ENCODE peak calls at places on chromosomes 4 and X, in four cellular contexts. N, S, H and W are unnamed samples.

GRCh38 chr4:168693750-168694470 is 197.1 kb downstream of the PALLD start:
- DNase-seq in N (no peak), S (no peak), H (no peak), W (no peak)

GRCh38 chrX:150767475-150768131 is 74.4 kb downstream of the MTMR1 start:
- DNase-seq in N (no peak), S (peak), H (peak), W (no peak)

GRCh38 chr4:175935016-175935661 is 123.1 kb upstream of the GPM6A start:
- DNase-seq in N (no peak), S (no peak), H (no peak), W (no peak)

GRCh38 chr4:76665139-76665538 is 230.1 kb downstream of the SHROOM3 start:
- DNase-seq in N (no peak), S (peak), H (no peak), W (no peak)

GRCh38 chr4:61431131-61431530 is 231.0 kb downstream of the ADGRL3 start:
- DNase-seq in N (no peak), S (no peak), H (no peak), W (no peak)

GRCh38 chrX:140672840-140673731 is 36.5 kb upstream of the LINC00632 start:
- DNase-seq in N (no peak), S (no peak), H (no peak), W (no peak)

GRCh38 chr4:10095296-10095991 is 21.2 kb downstream of the WDR1 start:
- DNase-seq in N (no peak), S (no peak), H (no peak), W (no peak)

GRCh38 chrX:1592128-1592862 is 891 bp downstream of the AKAP17A start:
- DNase-seq in N (peak), S (peak), H (peak), W (peak)

GRCh38 chr4:189204616-189205015 is 736.1 kb upstream of the FRG1 start:
- DNase-seq in N (no peak), S (no peak), H (no peak), W (no peak)

GRCh38 chrX:131068945-131069719 is 11.0 kb downstream of the ARHGAP36 start:
- DNase-seq in N (no peak), S (peak), H (peak), W (peak)

GRCh38 chr4:120921456-120922389 is 803 bp downstream of the PRDM5 start:
- DNase-seq in N (no peak), S (peak), H (no peak), W (peak)

GRCh38 chrX:109841869-109842579 is 109.0 kb upstream of the ACSL4 start:
- DNase-seq in N (no peak), S (no peak), H (no peak), W (no peak)

GRCh38 chrX:9825129-9825865 is 39.1 kb downstream of the SHROOM2 start:
- DNase-seq in N (no peak), S (no peak), H (no peak), W (no peak)

GRCh38 chr4:1595789-1596325 is 88.3 kb downstream of the FAM53A start:
- DNase-seq in N (no peak), S (no peak), H (no peak), W (no peak)

GRCh38 chr4:150315691-150316090 is 237.4 kb downstream of the DCLK2 start:
- DNase-seq in N (no peak), S (no peak), H (no peak), W (no peak)

GRCh38 chr4:172809319-172809718 is 359.3 kb upstream of the GALNT7 start:
- DNase-seq in N (no peak), S (no peak), H (no peak), W (no peak)

GRCh38 chr4:179597301-179597700 is 2155.1 kb upstream of the AGA start:
- DNase-seq in N (no peak), S (no peak), H (no peak), W (no peak)

GRCh38 chrX:54865208-54865607 is 55.4 kb upstream of the TRO start:
- DNase-seq in N (no peak), S (no peak), H (no peak), W (no peak)

GRCh38 chrX:20527458-20528099 is 260.9 kb upstream of the RPS6KA3 start:
- DNase-seq in N (peak), S (peak), H (no peak), W (no peak)

GRCh38 chr4:122665148-122665547 is 44.3 kb upstream of the IL21 start:
- DNase-seq in N (no peak), S (no peak), H (no peak), W (no peak)

GRCh38 chr4:141759796-141760425 is 123.5 kb downstream of the IL15 start:
- DNase-seq in N (no peak), S (peak), H (peak), W (no peak)